ENCODE peak calls at places on chromosomes 6 and 20, in eight cellular contexts. Z, I, L, H, A, S, O and W are unnamed samples.

GRCh38 chr6:19812512-19813119 is 24.6 kb upstream of the ID4 start:
- DNase-seq in Z (peak), I (peak), L (peak), H (no peak), A (peak), S (peak), O (no peak), W (no peak)

GRCh38 chr20:31485450-31486339 is 10.6 kb downstream of the REM1 start:
- DNase-seq in Z (peak), I (peak), L (no peak), H (peak), A (peak), S (peak), O (peak), W (no peak)

GRCh38 chr20:24969203-24970029 is 20.3 kb downstream of the CST7 start:
- DNase-seq in Z (no peak), I (no peak), L (no peak), H (no peak), A (no peak), S (no peak), O (peak), W (no peak)

GRCh38 chr6:110816110-110816409 is 791 bp upstream of the CDK19 start:
- DNase-seq in Z (no peak), I (no peak), L (no peak), H (no peak), A (no peak), S (no peak), O (no peak), W (no peak)

GRCh38 chr6:154732538-154732823 is 735 bp upstream of the SCAF8 start:
- DNase-seq in Z (no peak), I (no peak), L (no peak), H (no peak), A (no peak), S (no peak), O (no peak), W (peak)

GRCh38 chr6:13923527-13924145 is 1.1 kb upstream of the RNF182 start:
- DNase-seq in Z (peak), I (peak), L (no peak), H (no peak), A (no peak), S (peak), O (no peak), W (no peak)

GRCh38 chr6:47665112-47665511 is 33.3 kb upstream of the ADGRF4 start:
- DNase-seq in Z (no peak), I (no peak), L (no peak), H (no peak), A (peak), S (no peak), O (no peak), W (no peak)

GRCh38 chr6:151379933-151380847 is 11.2 kb downstream of the ZBTB2 start:
- DNase-seq in Z (no peak), I (no peak), L (no peak), H (no peak), A (no peak), S (no peak), O (no peak), W (no peak)

GRCh38 chr20:56422824-56423189 is 10.7 kb downstream of the CASS4 start:
- DNase-seq in Z (peak), I (peak), L (no peak), H (no peak), A (no peak), S (no peak), O (no peak), W (no peak)

GRCh38 chr20:63071541-63072181 is 64.9 kb upstream of the BHLHE23 start:
- DNase-seq in Z (peak), I (peak), L (peak), H (peak), A (no peak), S (peak), O (no peak), W (peak)

GRCh38 chr6:31794294-31794865 is 1.2 kb downstream of the VARS1 start:
- DNase-seq in Z (peak), I (peak), L (no peak), H (no peak), A (peak), S (peak), O (no peak), W (peak)

GRCh38 chr20:297925-298754 is 770 bp downstream of the ZCCHC3 start:
- DNase-seq in Z (peak), I (peak), L (peak), H (peak), A (peak), S (peak), O (peak), W (peak)

GRCh38 chr6:71197770-71198169 is 90.8 kb upstream of the OGFRL1 start:
- DNase-seq in Z (peak), I (peak), L (peak), H (no peak), A (no peak), S (peak), O (no peak), W (no peak)

GRCh38 chr6:72857791-72858190 is 235.9 kb downstream of the KCNQ5 start:
- DNase-seq in Z (peak), I (peak), L (no peak), H (no peak), A (no peak), S (peak), O (no peak), W (no peak)

GRCh38 chr20:50053790-50054547 is 59.0 kb downstream of the UBE2V1 start:
- DNase-seq in Z (no peak), I (no peak), L (no peak), H (no peak), A (no peak), S (no peak), O (no peak), W (no peak)

GRCh38 chr6:36858407-36858981 is 16.1 kb downstream of the PPIL1 start:
- DNase-seq in Z (peak), I (no peak), L (no peak), H (no peak), A (no peak), S (peak), O (no peak), W (no peak)

GRCh38 chr20:23484081-23484480 is 6.8 kb upstream of the CST8 start:
- DNase-seq in Z (no peak), I (no peak), L (no peak), H (no peak), A (no peak), S (no peak), O (no peak), W (no peak)

GRCh38 chr6:90285611-90286381 is 10.8 kb downstream of the BACH2 start:
- DNase-seq in Z (peak), I (peak), L (peak), H (peak), A (peak), S (peak), O (peak), W (no peak)

GRCh38 chr6:34912715-34913464 is 23.8 kb downstream of the ANKS1A start:
- DNase-seq in Z (peak), I (peak), L (no peak), H (no peak), A (no peak), S (peak), O (no peak), W (no peak)

GRCh38 chr6:32082951-32083350 is 26.2 kb downstream of the TNXB start:
- DNase-seq in Z (no peak), I (peak), L (no peak), H (no peak), A (no peak), S (peak), O (peak), W (no peak)

GRCh38 chr6:114783783-114784182 is 441.0 kb upstream of the HS3ST5 start:
- DNase-seq in Z (no peak), I (no peak), L (no peak), H (no peak), A (no peak), S (no peak), O (no peak), W (no peak)

GRCh38 chr6:82525775-82526515 is 162.3 kb downstream of the TPBG start:
- DNase-seq in Z (no peak), I (no peak), L (no peak), H (no peak), A (no peak), S (no peak), O (no peak), W (no peak)

GRCh38 chr6:70860044-70860443 is 96.8 kb downstream of the B3GAT2 start:
- DNase-seq in Z (peak), I (no peak), L (no peak), H (no peak), A (no peak), S (no peak), O (no peak), W (peak)

GRCh38 chr6:16712931-16713484 is 48.3 kb downstream of the ATXN1 start:
- DNase-seq in Z (peak), I (peak), L (no peak), H (no peak), A (peak), S (peak), O (no peak), W (no peak)

GRCh38 chr6:3163248-3163594 is 5.9 kb upstream of the TUBB2A start:
- DNase-seq in Z (no peak), I (no peak), L (no peak), H (no peak), A (no peak), S (peak), O (no peak), W (no peak)
- TF ChIP-seq CTCF in Z (no peak), I (no peak), L (no peak), H (no peak), A (no peak), S (no peak), O (no peak), W (no peak)

GRCh38 chr20:38170914-38171300 is 5.8 kb upstream of the TGM2 start:
- DNase-seq in Z (no peak), I (peak), L (no peak), H (no peak), A (no peak), S (no peak), O (no peak), W (no peak)

GRCh38 chr20:38168791-38169589 is 3.9 kb upstream of the TGM2 start:
- DNase-seq in Z (no peak), I (no peak), L (no peak), H (no peak), A (no peak), S (no peak), O (peak), W (no peak)

GRCh38 chr20:38171301-38172010 is 6.4 kb upstream of the TGM2 start:
- DNase-seq in Z (peak), I (peak), L (no peak), H (no peak), A (no peak), S (no peak), O (no peak), W (peak)

GRCh38 chr20:38169636-38170035 is 4.6 kb upstream of the TGM2 start:
- DNase-seq in Z (no peak), I (no peak), L (no peak), H (no peak), A (no peak), S (no peak), O (peak), W (no peak)

GRCh38 chr20:38170219-38170902 is 5.3 kb upstream of the TGM2 start:
- DNase-seq in Z (peak), I (no peak), L (no peak), H (no peak), A (no peak), S (peak), O (no peak), W (no peak)
- H3K27ac ChIP-seq in Z (peak), I (peak), L (no peak), H (no peak), A (peak), S (peak), O (peak), W (peak)

GRCh38 chr6:160991411-160992322 is at the start of gene MAP3K4:
- DNase-seq in Z (peak), I (peak), L (peak), H (peak), A (peak), S (peak), O (peak), W (peak)

GRCh38 chr6:160990847-160991410 is 640 bp upstream of the MAP3K4 start:
- DNase-seq in Z (peak), I (no peak), L (no peak), H (no peak), A (no peak), S (no peak), O (no peak), W (no peak)

GRCh38 chr6:160995271-160995670 is 3.7 kb downstream of the MAP3K4 start:
- DNase-seq in Z (no peak), I (no peak), L (no peak), H (no peak), A (no peak), S (no peak), O (no peak), W (no peak)

GRCh38 chr6:160996316-160996715 is 4.7 kb downstream of the MAP3K4 start:
- DNase-seq in Z (no peak), I (no peak), L (no peak), H (no peak), A (no peak), S (no peak), O (no peak), W (no peak)

GRCh38 chr6:160992323-160993314 is 1.1 kb downstream of the MAP3K4 start:
- DNase-seq in Z (peak), I (peak), L (peak), H (no peak), A (peak), S (peak), O (no peak), W (peak)
- TF ChIP-seq CTCF in Z (peak), I (peak), L (peak), H (peak), A (peak), S (peak), O (peak), W (peak)

GRCh38 chr20:3045042-3045815 is 623 bp upstream of the MRPS26 start:
- DNase-seq in Z (peak), I (peak), L (peak), H (no peak), A (peak), S (peak), O (peak), W (peak)

GRCh38 chr20:3047486-3048419 is 1.9 kb downstream of the MRPS26 start:
- DNase-seq in Z (no peak), I (no peak), L (no peak), H (no peak), A (no peak), S (no peak), O (no peak), W (no peak)

GRCh38 chr20:3045816-3046676 is at the start of gene MRPS26:
- DNase-seq in Z (peak), I (peak), L (peak), H (peak), A (peak), S (peak), O (peak), W (peak)

GRCh38 chr20:3044336-3044965 is 1.0 kb downstream of the GNRH2 start:
- DNase-seq in Z (no peak), I (no peak), L (no peak), H (peak), A (no peak), S (no peak), O (no peak), W (no peak)

DNA sequence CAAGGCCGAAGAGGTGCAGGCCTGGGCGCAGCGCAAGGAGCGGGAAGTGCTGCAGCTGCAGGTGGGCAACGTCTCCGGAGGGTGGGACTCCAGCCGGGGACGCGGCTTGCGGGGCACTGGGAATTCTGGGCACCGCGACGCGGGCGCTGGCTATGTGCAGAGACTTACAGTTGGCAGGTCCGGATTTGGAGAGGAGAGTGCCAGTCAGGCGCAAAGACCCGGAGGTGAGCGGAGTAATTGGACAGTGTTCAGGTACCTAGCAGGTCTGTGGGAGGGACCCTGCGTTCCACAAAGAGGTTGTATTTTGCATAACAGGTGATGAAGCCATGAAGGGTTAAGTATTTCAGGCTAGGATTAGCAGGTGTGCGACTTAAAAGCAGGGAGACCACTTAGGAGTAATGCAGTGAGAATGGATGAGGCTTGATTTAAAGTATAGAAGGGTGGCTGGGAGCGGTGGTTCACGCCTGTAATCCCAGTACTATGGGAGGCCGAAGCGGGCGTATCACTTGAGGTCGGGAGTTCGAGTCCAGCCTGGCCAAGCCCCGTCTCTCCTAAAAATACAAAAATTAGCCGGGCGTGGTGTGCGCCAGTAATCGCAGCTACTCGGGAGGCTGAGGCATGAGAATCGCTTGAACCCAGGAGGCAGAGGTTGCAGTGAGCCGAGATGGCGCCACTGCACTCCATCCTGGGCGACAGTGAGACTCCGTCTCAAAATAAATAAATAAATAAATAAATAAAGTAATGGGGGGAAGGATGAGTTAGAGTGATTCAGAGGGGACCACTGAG is 1.0 kb downstream of the MRPS26 start:
- DNase-seq in Z (no peak), I (peak), L (no peak), H (no peak), A (no peak), S (no peak), O (no peak), W (peak)
- H3K27ac ChIP-seq in Z (peak), I (no peak), L (peak), H (peak), A (peak), S (peak), O (peak), W (peak)

GRCh38 chr20:45971675-45972499 is at the start of gene ZNF335:
- DNase-seq in Z (peak), I (peak), L (peak), H (peak), A (peak), S (peak), O (peak), W (peak)
- TF ChIP-seq CTCF in Z (peak), I (peak), L (peak), H (peak), A (no peak), S (peak), O (peak), W (peak)

GRCh38 chr6:12030993-12031550 is 19.0 kb downstream of the HIVEP1 start:
- DNase-seq in Z (peak), I (no peak), L (no peak), H (no peak), A (no peak), S (no peak), O (no peak), W (no peak)
- H3K27ac ChIP-seq in Z (peak), I (no peak), L (peak), H (no peak), A (no peak), S (no peak), O (no peak), W (no peak)

GRCh38 chr20:51562334-51563140 is 20.0 kb upstream of the NFATC2 start:
- DNase-seq in Z (peak), I (peak), L (peak), H (peak), A (peak), S (peak), O (peak), W (no peak)
- TF ChIP-seq CTCF in Z (peak), I (peak), L (peak), H (no peak), A (peak), S (no peak), O (no peak), W (no peak)

GRCh38 chr6:124879110-124879991 is 82.9 kb upstream of the RNF217 start:
- DNase-seq in Z (no peak), I (no peak), L (no peak), H (no peak), A (no peak), S (no peak), O (no peak), W (no peak)

GRCh38 chr6:124881898-124882579 is 80.2 kb upstream of the RNF217 start:
- DNase-seq in Z (peak), I (peak), L (peak), H (no peak), A (no peak), S (peak), O (no peak), W (no peak)

GRCh38 chr6:124882580-124883393 is 79.5 kb upstream of the RNF217 start:
- DNase-seq in Z (peak), I (no peak), L (no peak), H (no peak), A (no peak), S (peak), O (no peak), W (no peak)

GRCh38 chr6:124877468-124877867 is 84.8 kb upstream of the RNF217 start:
- DNase-seq in Z (no peak), I (no peak), L (no peak), H (no peak), A (no peak), S (no peak), O (no peak), W (no peak)

GRCh38 chr6:124879992-124880355 is 82.3 kb upstream of the RNF217 start:
- DNase-seq in Z (no peak), I (no peak), L (no peak), H (no peak), A (no peak), S (no peak), O (no peak), W (no peak)
- H3K27ac ChIP-seq in Z (no peak), I (no peak), L (no peak), H (no peak), A (no peak), S (no peak), O (no peak), W (no peak)

GRCh38 chr6:131782764-131783163 is 25.1 kb upstream of the ENPP1 start:
- DNase-seq in Z (no peak), I (no peak), L (no peak), H (no peak), A (peak), S (no peak), O (no peak), W (no peak)
- TF ChIP-seq CTCF in Z (no peak), I (no peak), L (no peak), H (peak), A (peak), S (no peak), O (no peak), W (peak)